ENCODE peak calls at places on chromosomes 13 and 19, in eight cellular contexts. F is Panc1, B is endodermal cell, P is cardiac muscle cell, W is right atrium auricular region, Z is heart left ventricle, O is lung, R is ascending aorta. I is an unnamed sample. For H3K4me1 and H3K27me3, the result is how much of the 10 kb centered on the place peaks cover.

GRCh38 chr13:114019367-114019766 is 45.5 kb upstream of the C13orf46 start:
- DNase-seq in F (no peak), B (peak), P (no peak), W (no peak), Z (no peak), O (no peak), R (no peak), I (peak)

GRCh38 chr13:114128624-114129522 is 3.5 kb downstream of the RASA3 start:
- DNase-seq in F (no peak), B (no peak), P (peak), W (peak), Z (peak), O (peak), R (peak), I (no peak)

GRCh38 chr13:25330541-25330940 is 29.1 kb downstream of the NUP58 start:
- DNase-seq in F (no peak), B (no peak), P (peak), W (no peak), Z (no peak), O (no peak), R (no peak), I (no peak)

GRCh38 chr19:33628921-33629825 is 7.4 kb downstream of the CHST8 start:
- DNase-seq in F (no peak), B (no peak), P (no peak), W (no peak), Z (no peak), O (no peak), R (no peak), I (no peak)

GRCh38 chr13:83815598-83815997 is 66.7 kb downstream of the SLITRK1 start:
- DNase-seq in F (no peak), B (no peak), P (no peak), W (no peak), Z (no peak), O (no peak), R (no peak), I (no peak)

GRCh38 chr13:64083396-64083795 is 2667.7 kb upstream of the PCDH20 start:
- DNase-seq in F (no peak), B (no peak), P (no peak), W (no peak), Z (no peak), O (no peak), R (no peak), I (no peak)

GRCh38 chr13:33150662-33151061 is 134.4 kb downstream of the KL start:
- DNase-seq in F (no peak), B (no peak), P (no peak), W (no peak), Z (no peak), O (no peak), R (no peak), I (no peak)

GRCh38 chr13:40464349-40464748 is 202.1 kb downstream of the FOXO1 start:
- DNase-seq in F (no peak), B (no peak), P (no peak), W (no peak), Z (no peak), O (no peak), R (peak), I (no peak)

GRCh38 chr19:8132858-8133458 is 16.4 kb downstream of the FBN3 start:
- DNase-seq in F (no peak), B (no peak), P (no peak), W (no peak), Z (no peak), O (no peak), R (no peak), I (no peak)

GRCh38 chr13:51995677-51996551 is 15.3 kb downstream of the ATP7B start:
- DNase-seq in F (no peak), B (peak), P (peak), W (no peak), Z (peak), O (peak), R (no peak), I (peak)
- H3K4me1 ChIP-seq in F (half or more), B (under half), P (under half), W (under half), Z (under half), O (under half), R (under half), I (under half)

GRCh38 chr13:27966641-27967202 is 2.4 kb downstream of the CDX2 start:
- DNase-seq in F (no peak), B (peak), P (no peak), W (no peak), Z (no peak), O (no peak), R (no peak), I (peak)
- H3K27me3 ChIP-seq in F (under half), B (half or more), P (half or more), W (under half), Z (half or more), O (under half), R (under half), I (under half)

DNA sequence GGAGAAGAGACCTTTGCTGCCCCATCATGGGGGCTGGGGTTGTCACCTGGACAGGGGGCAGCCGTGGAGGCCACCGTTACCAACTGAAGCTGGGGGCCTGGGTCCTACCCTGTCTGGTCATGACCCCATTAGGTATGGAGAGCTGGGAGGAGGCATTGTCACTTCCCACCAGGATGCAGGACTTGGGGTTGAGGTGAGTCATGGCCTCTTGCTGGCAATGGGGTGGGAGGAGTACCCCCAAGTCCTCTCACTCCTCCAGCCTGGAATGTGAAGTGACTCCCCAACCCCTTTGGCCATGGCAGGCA is 9.0 kb downstream of the EGLN2 start:
- DNase-seq in F (no peak), B (no peak), P (no peak), W (no peak), Z (no peak), O (no peak), R (no peak), I (no peak)
- H3K4me1 ChIP-seq in F (under half), B (under half), P (under half), W (half or more), Z (half or more), O (under half), R (under half), I (under half)

GRCh38 chr13:72643339-72643989 is 84.0 kb downstream of the MZT1 start:
- DNase-seq in F (no peak), B (peak), P (peak), W (no peak), Z (peak), O (peak), R (no peak), I (peak)
- H3K27me3 ChIP-seq in F (under half), B (under half), P (under half), W (under half), Z (under half), O (under half), R (under half), I (under half)

DNA sequence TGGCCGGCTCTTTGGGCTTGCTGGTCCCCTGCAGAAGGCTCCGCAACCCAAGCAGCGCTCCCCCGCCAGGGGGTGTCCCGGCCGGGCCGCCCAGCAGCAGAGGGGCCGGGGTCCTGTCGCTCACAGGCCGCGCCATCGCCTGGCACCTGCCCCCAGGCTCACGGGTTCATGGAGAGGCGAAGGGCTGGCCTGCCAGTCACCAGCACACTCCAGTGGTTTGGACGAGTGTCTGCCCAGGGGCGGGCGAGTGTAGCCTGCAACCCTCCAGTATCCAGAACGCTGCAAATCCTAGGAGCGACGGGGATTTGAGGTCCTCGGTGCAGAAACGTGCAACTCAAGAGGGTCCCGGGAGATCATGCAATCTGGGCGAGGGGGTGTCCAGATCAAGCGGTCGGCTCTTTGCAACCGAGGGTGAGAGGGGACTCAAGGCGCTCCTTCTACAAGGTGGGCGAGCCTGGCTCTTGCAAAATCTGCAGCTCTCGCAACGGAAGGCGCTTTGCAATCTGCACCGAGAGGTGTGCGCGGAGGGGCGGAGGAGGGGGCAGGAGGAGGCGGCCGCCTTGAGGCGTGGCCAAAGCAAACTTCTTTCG is at the start of gene DBP:
- DNase-seq in F (no peak), B (peak), P (no peak), W (no peak), Z (no peak), O (no peak), R (peak), I (no peak)
- H3K4me1 ChIP-seq in F (under half), B (under half), P (under half), W (half or more), Z (under half), O (under half), R (under half), I (under half)

GRCh38 chr19:48749571-48750198 is 2.8 kb downstream of the FUT1 start:
- DNase-seq in F (no peak), B (no peak), P (no peak), W (no peak), Z (no peak), O (no peak), R (no peak), I (no peak)
- H3K27me3 ChIP-seq in F (under half), B (under half), P (under half), W (under half), Z (under half), O (under half), R (under half), I (under half)

DNA sequence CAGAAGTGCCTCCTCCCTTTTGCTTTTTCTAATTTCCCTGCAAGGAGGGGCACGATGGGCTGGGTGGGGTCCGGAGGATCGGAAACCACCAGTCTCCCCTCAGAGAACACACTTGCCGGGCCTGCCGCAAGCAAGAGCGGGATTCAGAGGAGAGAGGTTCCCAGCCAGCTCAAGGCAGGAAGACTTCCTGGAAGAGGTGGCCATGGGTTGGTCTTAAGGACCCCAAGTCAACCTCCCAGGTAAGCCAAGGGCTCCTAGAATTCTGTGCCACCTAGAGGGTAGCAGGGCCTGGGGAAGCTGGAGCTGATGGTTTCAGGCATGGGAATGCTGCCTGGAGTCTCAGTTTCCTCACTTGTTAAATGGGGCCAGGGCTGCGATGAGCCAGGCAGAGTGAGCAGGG is 30.4 kb upstream of the ADGRE5 start:
- DNase-seq in F (no peak), B (no peak), P (no peak), W (no peak), Z (no peak), O (no peak), R (no peak), I (no peak)
- H3K4me1 ChIP-seq in F (under half), B (under half), P (under half), W (under half), Z (under half), O (under half), R (under half), I (under half)

DNA sequence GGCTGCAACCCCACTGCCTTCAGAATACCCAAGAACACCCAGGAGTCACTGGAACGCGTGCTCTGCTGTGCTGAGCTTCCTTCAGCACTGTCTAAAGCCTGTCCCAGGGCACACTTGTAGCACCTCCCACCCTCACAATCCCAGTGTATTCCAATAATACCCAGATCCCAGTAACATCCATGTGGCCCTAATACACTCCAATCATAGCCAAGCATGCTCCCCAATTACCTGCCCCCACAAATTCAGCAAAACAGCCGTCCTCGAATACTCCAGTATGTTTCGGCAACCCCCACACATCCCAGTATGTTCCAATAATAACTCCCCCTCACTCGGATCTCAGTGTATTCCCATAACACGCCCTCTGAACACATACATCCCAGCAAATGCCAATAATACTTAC is 29.2 kb downstream of the SHANK1 start:
- DNase-seq in F (no peak), B (no peak), P (no peak), W (no peak), Z (no peak), O (no peak), R (no peak), I (no peak)
- H3K27me3 ChIP-seq in F (under half), B (half or more), P (half or more), W (under half), Z (under half), O (under half), R (under half), I (under half)

GRCh38 chr19:2701361-2702169 is 929 bp downstream of the GNG7 start:
- DNase-seq in F (no peak), B (no peak), P (no peak), W (no peak), Z (no peak), O (no peak), R (no peak), I (no peak)
- H3K4me1 ChIP-seq in F (under half), B (under half), P (under half), W (under half), Z (under half), O (under half), R (under half), I (under half)

I was measured in HAP-1.